ENCODE peak calls at places on chromosomes 3 and 15, in four cellular contexts. M is A549, X is HepG2, K is GM12878. H is an unnamed sample.
A peak's percentile ranks its signal among the peaks of the same experiment; 100 is the strongest.

GRCh38 chr3:7820969-7821368 is 680.7 kb upstream of the LMCD1 start:
- DNase-seq in X (no peak), K (no peak), M (no peak), H (no peak)

GRCh38 chr3:66468016-66468735 is 32.6 kb downstream of the LRIG1 start:
- DNase-seq in K (no peak), M (no peak), X (no peak), H (no peak)

GRCh38 chr3:171088496-171088895 is 62.0 kb upstream of the SLC2A2 start:
- DNase-seq in X (no peak), M (no peak), K (no peak), H (no peak)

GRCh38 chr3:96843505-96844203 is 29.3 kb downstream of the EPHA6 start:
- DNase-seq in M (no peak), X (no peak), K (no peak), H (no peak)

GRCh38 chr3:151431940-151432339 is 28.9 kb downstream of the IGSF10 start:
- DNase-seq in X (no peak), M (no peak), K (no peak), H (peak; percentile 53)

GRCh38 chr15:98231696-98232440 is 271.4 kb downstream of the ARRDC4 start:
- DNase-seq in K (no peak), X (no peak), M (no peak), H (no peak)

GRCh38 chr3:30964612-30965011 is 70.2 kb upstream of the GADL1 start:
- DNase-seq in K (peak; percentile 30), M (no peak), X (no peak), H (no peak)

GRCh38 chr15:94306700-94307650 is 75.6 kb downstream of the MCTP2 start:
- DNase-seq in X (no peak), K (peak; percentile 78), M (no peak), H (peak; percentile 51)

GRCh38 chr15:87702270-87702669 is 554.3 kb downstream of the NTRK3 start:
- DNase-seq in K (no peak), M (no peak), X (no peak), H (no peak)

GRCh38 chr15:32994810-32995424 is 199.6 kb downstream of the FMN1 start:
- DNase-seq in X (peak; percentile 7), M (peak; percentile 13), K (no peak), H (peak; percentile 28)

GRCh38 chr3:115233021-115233420 is 85.9 kb upstream of the ZBTB20 start:
- DNase-seq in X (no peak), K (no peak), M (no peak), H (no peak)

GRCh38 chr3:159187232-159187631 is 385.4 kb downstream of the MFSD1 start:
- DNase-seq in M (no peak), X (no peak), K (no peak), H (no peak)

GRCh38 chr3:169218314-169218983 is 445.1 kb downstream of the MECOM start:
- DNase-seq in K (no peak), M (no peak), X (peak; percentile 28), H (peak; percentile 8)

GRCh38 chr15:90001683-90002427 is 731 bp downstream of the ZNF710 start:
- DNase-seq in X (peak; percentile 29), K (no peak), M (peak; percentile 75), H (peak; percentile 84)
- TF ChIP-seq MAX in X (peak; percentile 58), K (peak; percentile 32), M (peak; percentile 72), H (peak; percentile 18)

DNA sequence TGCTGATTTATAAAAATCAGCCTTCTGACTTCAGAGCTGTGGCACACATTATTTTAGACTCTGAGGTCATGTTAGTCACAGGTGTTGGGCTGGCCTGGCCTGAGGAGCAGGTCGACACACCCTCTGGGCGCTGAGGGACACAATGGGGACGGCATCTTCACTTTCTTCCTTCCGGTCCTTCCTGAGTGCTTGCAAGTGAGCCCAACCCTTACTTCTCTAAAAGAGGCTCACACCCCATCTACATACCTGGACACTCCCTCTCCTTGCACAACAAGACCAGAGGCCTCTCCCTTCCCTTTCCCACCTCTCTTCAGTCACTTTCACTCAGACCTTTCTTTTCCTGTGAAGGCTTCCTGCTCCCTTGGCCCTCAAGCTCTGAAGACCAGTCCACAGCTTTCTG is 85.4 kb downstream of the XXYLT1 start:
- DNase-seq in K (no peak), X (no peak), M (no peak), H (no peak)
- TF ChIP-seq POLR2A in K (no peak), X (no peak), M (no peak), H (no peak)

GRCh38 chr15:39125904-39126303 is 455.0 kb upstream of the THBS1 start:
- DNase-seq in M (peak; percentile 32), X (peak; percentile 62), K (no peak), H (peak; percentile 56)
- TF ChIP-seq MAX in M (no peak), X (no peak), K (no peak), H (peak; percentile 59)

GRCh38 chr3:108511490-108511889 is 1.1 kb upstream of the MYH15 start:
- DNase-seq in M (no peak), X (no peak), K (no peak), H (no peak)

GRCh38 chr3:108511055-108511454 is 659 bp upstream of the MYH15 start:
- DNase-seq in M (no peak), K (no peak), X (no peak), H (no peak)

GRCh38 chr3:108510496-108510895 is at the start of gene MYH15:
- DNase-seq in M (no peak), X (no peak), K (no peak), H (no peak)

GRCh38 chr3:108509263-108509662 is 1.1 kb downstream of the MYH15 start:
- DNase-seq in X (no peak), K (no peak), M (no peak), H (no peak)

DNA sequence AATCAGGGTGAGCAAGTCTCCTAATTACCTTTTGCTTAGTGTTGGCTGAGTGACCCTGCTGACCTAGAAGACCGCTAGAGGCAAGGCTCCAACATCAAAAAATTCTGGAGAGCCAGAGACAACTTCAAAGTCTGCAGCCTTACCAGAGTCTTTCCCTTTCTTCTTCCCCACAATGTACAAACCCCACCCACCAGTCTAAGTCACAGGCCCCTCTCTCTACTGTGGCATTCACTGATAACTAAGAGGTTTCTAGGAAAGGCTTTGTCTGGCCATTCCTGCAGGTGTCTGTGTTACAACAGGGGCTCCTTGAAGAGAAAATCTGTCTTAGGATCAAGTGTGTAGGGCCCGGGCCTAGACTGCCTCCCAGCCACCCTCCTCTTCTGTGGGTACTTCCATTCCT is 523 bp downstream of the MYH15 start:
- DNase-seq in M (no peak), X (no peak), K (no peak), H (no peak)
- TF ChIP-seq POLR2A in M (no peak), X (no peak), K (no peak), H (no peak)

DNA sequence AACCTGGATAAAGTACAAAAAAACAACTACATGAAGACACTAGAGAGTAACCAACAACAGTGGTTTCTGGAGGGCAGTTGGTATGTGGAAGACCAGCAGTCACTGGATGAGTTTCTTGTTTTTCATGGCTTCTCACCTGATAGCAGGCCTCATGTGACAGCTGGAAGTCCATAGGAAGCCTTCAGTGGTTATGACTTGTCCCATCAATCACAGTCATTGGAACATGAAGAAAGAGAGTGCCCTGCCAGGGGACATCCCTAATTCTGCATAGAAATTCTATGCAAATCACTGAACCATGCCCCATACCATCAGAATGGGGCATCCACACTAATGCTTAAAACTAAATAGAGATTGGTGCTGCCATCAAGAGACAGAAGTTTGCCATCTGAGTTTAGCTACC is 81.6 kb downstream of the AKAP13 start:
- DNase-seq in X (no peak), M (no peak), K (no peak), H (no peak)
- TF ChIP-seq MAX in X (no peak), M (no peak), K (no peak), H (no peak)

GRCh38 chr3:143001369-143002082 is at the start of gene U2SURP:
- DNase-seq in M (peak; percentile 93), K (peak; percentile 81), X (peak; percentile 96), H (peak; percentile 97)
- TF ChIP-seq POLR2A in M (peak; percentile 85), K (peak; percentile 87), X (peak; percentile 95), H (peak; percentile 88)

GRCh38 chr15:71718116-71718910 is 92.0 kb upstream of the NR2E3 start:
- DNase-seq in X (no peak), K (no peak), M (no peak), H (no peak)
- TF ChIP-seq MAX in X (no peak), K (no peak), M (no peak), H (no peak)

GRCh38 chr3:44896449-44896848 is 22.0 kb downstream of the TGM4 start:
- DNase-seq in X (no peak), K (no peak), M (no peak), H (no peak)

GRCh38 chr3:44892689-44893088 is 18.3 kb downstream of the TGM4 start:
- DNase-seq in X (no peak), K (no peak), M (no peak), H (no peak)

GRCh38 chr3:44890852-44891251 is 16.4 kb downstream of the TGM4 start:
- DNase-seq in K (no peak), M (no peak), X (no peak), H (peak; percentile 55)

GRCh38 chr3:44893097-44893496 is 18.7 kb downstream of the TGM4 start:
- DNase-seq in M (no peak), K (no peak), X (no peak), H (no peak)

GRCh38 chr3:44894485-44894884 is 20.1 kb downstream of the TGM4 start:
- DNase-seq in K (no peak), M (no peak), X (no peak), H (no peak)
- TF ChIP-seq POLR2A in K (no peak), M (no peak), X (no peak), H (no peak)

DNA sequence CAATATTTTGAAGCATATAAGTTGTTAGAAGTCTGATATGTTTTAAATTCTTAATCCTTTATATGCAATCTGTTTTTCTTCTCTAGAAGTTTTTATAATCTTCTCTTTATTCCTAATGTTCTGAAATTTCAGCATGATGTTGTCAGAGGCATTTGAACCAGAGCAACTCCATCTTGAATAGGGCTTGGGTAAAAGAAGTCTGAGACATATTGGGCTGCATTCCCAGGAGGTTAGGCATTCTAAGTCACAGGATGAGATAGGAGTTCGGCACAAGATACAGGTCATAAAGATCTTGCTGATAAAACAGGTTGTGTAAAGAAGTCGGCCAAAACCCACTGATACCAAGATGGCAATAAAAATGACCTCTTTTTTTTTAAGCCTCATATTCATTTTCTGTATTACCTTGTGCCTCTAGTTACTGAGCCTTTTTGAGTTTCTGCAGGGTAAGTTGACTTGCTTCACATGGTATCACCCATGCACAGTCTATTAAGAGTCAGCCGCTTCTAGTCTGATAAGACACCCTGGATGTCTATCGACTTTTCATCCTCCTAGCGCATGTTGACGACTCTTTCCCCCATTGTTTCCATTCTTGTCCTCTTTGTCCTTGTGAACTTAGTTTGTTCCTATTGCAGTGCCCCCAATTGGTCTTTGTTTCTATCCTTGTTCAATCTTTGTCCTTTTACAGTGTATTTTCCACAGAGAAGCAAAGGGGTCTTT is 80.8 kb upstream of the RNU6-1 start:
- DNase-seq in M (no peak), X (no peak), K (no peak), H (no peak)
- TF ChIP-seq MAX in M (no peak), X (no peak), K (no peak), H (no peak)

H was measured in NB4.